ENCODE peak calls at places on chromosomes 1 and 21, in nine cellular contexts. One of them, this sample, is unnamed.

GRCh38 chr1:22751124-22751531 is 40.5 kb downstream of the EPHB2 start:
- DNase-seq in uterus: no peak
- DNase-seq in cardiac fibroblast: no peak
- DNase-seq in AG04449: no peak
- DNase-seq in tibial nerve: no peak
- DNase-seq in psoas muscle: no peak
- DNase-seq in AG10803: no peak
- DNase-seq in brain microvascular endothelial cell: no peak
- DNase-seq in prostate gland: peak; percentile 63
- DNase-seq in this sample: no peak

GRCh38 chr1:229434641-229435051 is 752 bp upstream of the ACTA1 start:
- DNase-seq in uterus: no peak
- DNase-seq in cardiac fibroblast: no peak
- DNase-seq in AG04449: no peak
- DNase-seq in tibial nerve: no peak
- DNase-seq in psoas muscle: peak; percentile 69
- DNase-seq in AG10803: no peak
- DNase-seq in brain microvascular endothelial cell: no peak
- DNase-seq in prostate gland: no peak
- DNase-seq in this sample: no peak

GRCh38 chr1:246195296-246195695 is 311.8 kb downstream of the SMYD3 start:
- DNase-seq in uterus: no peak
- DNase-seq in cardiac fibroblast: no peak
- DNase-seq in AG04449: no peak
- DNase-seq in tibial nerve: no peak
- DNase-seq in psoas muscle: no peak
- DNase-seq in AG10803: no peak
- DNase-seq in brain microvascular endothelial cell: no peak
- DNase-seq in prostate gland: no peak
- DNase-seq in this sample: no peak

GRCh38 chr1:211729238-211729637 is 53.8 kb upstream of the NEK2 start:
- DNase-seq in uterus: no peak
- DNase-seq in cardiac fibroblast: no peak
- DNase-seq in AG04449: no peak
- DNase-seq in tibial nerve: no peak
- DNase-seq in psoas muscle: no peak
- DNase-seq in AG10803: no peak
- DNase-seq in brain microvascular endothelial cell: no peak
- DNase-seq in prostate gland: no peak
- DNase-seq in this sample: no peak

GRCh38 chr1:45815667-45816458 is 12.5 kb downstream of the MAST2 start:
- DNase-seq in uterus: no peak
- DNase-seq in cardiac fibroblast: peak; percentile 77
- DNase-seq in AG04449: no peak
- DNase-seq in tibial nerve: no peak
- DNase-seq in psoas muscle: no peak
- DNase-seq in AG10803: peak; percentile 23
- DNase-seq in brain microvascular endothelial cell: peak; percentile 41
- DNase-seq in prostate gland: no peak
- DNase-seq in this sample: no peak

GRCh38 chr1:229431270-229432115 is 2.4 kb downstream of the ACTA1 start:
- DNase-seq in uterus: no peak
- DNase-seq in cardiac fibroblast: no peak
- DNase-seq in AG04449: no peak
- DNase-seq in tibial nerve: no peak
- DNase-seq in psoas muscle: no peak
- DNase-seq in AG10803: no peak
- DNase-seq in brain microvascular endothelial cell: no peak
- DNase-seq in prostate gland: no peak
- DNase-seq in this sample: no peak

GRCh38 chr1:238341395-238341794 is 450.7 kb upstream of the ZP4 start:
- DNase-seq in uterus: no peak
- DNase-seq in cardiac fibroblast: no peak
- DNase-seq in AG04449: no peak
- DNase-seq in tibial nerve: no peak
- DNase-seq in psoas muscle: no peak
- DNase-seq in AG10803: no peak
- DNase-seq in brain microvascular endothelial cell: no peak
- DNase-seq in prostate gland: no peak
- DNase-seq in this sample: no peak

GRCh38 chr1:1307261-1307907 is 346 bp downstream of the ACAP3 start:
- DNase-seq in uterus: peak; percentile 58
- DNase-seq in cardiac fibroblast: peak; percentile 32
- DNase-seq in AG04449: no peak
- DNase-seq in tibial nerve: no peak
- DNase-seq in psoas muscle: peak; percentile 65
- DNase-seq in AG10803: no peak
- DNase-seq in brain microvascular endothelial cell: no peak
- DNase-seq in prostate gland: no peak
- DNase-seq in this sample: no peak

GRCh38 chr1:89069955-89070354 is 4.9 kb upstream of the GBP1 start:
- DNase-seq in uterus: no peak
- DNase-seq in cardiac fibroblast: peak; percentile 29
- DNase-seq in AG04449: no peak
- DNase-seq in tibial nerve: no peak
- DNase-seq in psoas muscle: no peak
- DNase-seq in AG10803: no peak
- DNase-seq in brain microvascular endothelial cell: no peak
- DNase-seq in prostate gland: no peak
- DNase-seq in this sample: no peak

GRCh38 chr21:28657576-28657975 is 335.1 kb downstream of the LTN1 start:
- DNase-seq in uterus: no peak
- DNase-seq in cardiac fibroblast: no peak
- DNase-seq in AG04449: no peak
- DNase-seq in tibial nerve: no peak
- DNase-seq in psoas muscle: no peak
- DNase-seq in AG10803: no peak
- DNase-seq in brain microvascular endothelial cell: no peak
- DNase-seq in prostate gland: no peak
- DNase-seq in this sample: no peak

GRCh38 chr21:42258885-42259407 is 40.0 kb downstream of the ABCG1 start:
- DNase-seq in uterus: no peak
- DNase-seq in cardiac fibroblast: no peak
- DNase-seq in AG04449: no peak
- DNase-seq in tibial nerve: no peak
- DNase-seq in psoas muscle: no peak
- DNase-seq in AG10803: no peak
- DNase-seq in brain microvascular endothelial cell: no peak
- DNase-seq in prostate gland: no peak
- DNase-seq in this sample: no peak
- TF ChIP-seq CTCF in uterus: no peak
- TF ChIP-seq CTCF in cardiac fibroblast: no peak
- TF ChIP-seq CTCF in AG04449: no peak
- TF ChIP-seq CTCF in tibial nerve: no peak
- TF ChIP-seq CTCF in psoas muscle: no peak
- TF ChIP-seq CTCF in AG10803: no peak
- TF ChIP-seq CTCF in brain microvascular endothelial cell: no peak
- TF ChIP-seq CTCF in prostate gland: no peak
- TF ChIP-seq CTCF in this sample: no peak

GRCh38 chr1:204752688-204753040 is 67.1 kb upstream of the LRRN2 start:
- DNase-seq in uterus: no peak
- DNase-seq in cardiac fibroblast: no peak
- DNase-seq in AG04449: no peak
- DNase-seq in tibial nerve: no peak
- DNase-seq in psoas muscle: no peak
- DNase-seq in AG10803: no peak
- DNase-seq in brain microvascular endothelial cell: no peak
- DNase-seq in prostate gland: no peak
- DNase-seq in this sample: no peak
- H3K4me3 ChIP-seq in uterus: no peak overlapping the region
- H3K4me3 ChIP-seq in cardiac fibroblast: no peak overlapping the region
- H3K4me3 ChIP-seq in AG04449: no peak overlapping the region
- H3K4me3 ChIP-seq in tibial nerve: no peak overlapping the region
- H3K4me3 ChIP-seq in psoas muscle: no peak overlapping the region
- H3K4me3 ChIP-seq in AG10803: no peak overlapping the region
- H3K4me3 ChIP-seq in brain microvascular endothelial cell: no peak overlapping the region
- H3K4me3 ChIP-seq in prostate gland: no peak overlapping the region
- H3K4me3 ChIP-seq in this sample: no peak overlapping the region

DNA sequence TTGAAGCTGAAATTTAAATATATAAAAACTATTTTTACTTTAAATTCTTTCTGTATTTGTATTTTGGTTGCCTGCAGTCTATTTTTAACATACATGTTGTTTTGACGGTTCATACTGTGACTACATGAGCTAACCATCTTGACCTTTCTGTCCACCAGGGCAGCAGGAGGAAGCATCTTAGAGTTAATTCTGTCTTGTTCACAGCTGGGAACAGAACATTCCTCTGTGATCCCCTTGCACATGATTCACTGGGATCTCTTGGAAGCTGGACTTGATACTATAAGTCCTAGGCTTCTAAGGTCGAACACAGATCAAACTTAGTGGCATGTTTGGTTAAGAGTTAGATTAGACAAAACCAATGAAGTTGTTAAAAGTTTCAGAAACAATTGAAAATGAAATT is 99.7 kb downstream of the NFIA start:
- DNase-seq in uterus: no peak
- DNase-seq in cardiac fibroblast: peak; percentile 88
- DNase-seq in AG04449: no peak
- DNase-seq in tibial nerve: peak; percentile 35
- DNase-seq in psoas muscle: no peak
- DNase-seq in AG10803: peak; percentile 70
- DNase-seq in brain microvascular endothelial cell: peak; percentile 83
- DNase-seq in prostate gland: no peak
- DNase-seq in this sample: peak; percentile 65
- TF ChIP-seq CTCF in uterus: no peak
- TF ChIP-seq CTCF in cardiac fibroblast: no peak
- TF ChIP-seq CTCF in AG04449: no peak
- TF ChIP-seq CTCF in tibial nerve: no peak
- TF ChIP-seq CTCF in psoas muscle: no peak
- TF ChIP-seq CTCF in AG10803: peak; percentile 22
- TF ChIP-seq CTCF in brain microvascular endothelial cell: peak; percentile 21
- TF ChIP-seq CTCF in prostate gland: no peak
- TF ChIP-seq CTCF in this sample: peak; percentile 18

GRCh38 chr1:200027264-200027823 is at the start of gene NR5A2:
- DNase-seq in uterus: no peak
- DNase-seq in cardiac fibroblast: no peak
- DNase-seq in AG04449: no peak
- DNase-seq in tibial nerve: no peak
- DNase-seq in psoas muscle: no peak
- DNase-seq in AG10803: no peak
- DNase-seq in brain microvascular endothelial cell: no peak
- DNase-seq in prostate gland: no peak
- DNase-seq in this sample: no peak
- H3K4me3 ChIP-seq in uterus: no peak within 1 kb of the TSS
- H3K4me3 ChIP-seq in cardiac fibroblast: no peak within 1 kb of the TSS
- H3K4me3 ChIP-seq in AG04449: no peak within 1 kb of the TSS
- H3K4me3 ChIP-seq in tibial nerve: peak within 1 kb of the TSS; percentile 42
- H3K4me3 ChIP-seq in psoas muscle: peak within 1 kb of the TSS; percentile 62
- H3K4me3 ChIP-seq in AG10803: no peak within 1 kb of the TSS
- H3K4me3 ChIP-seq in brain microvascular endothelial cell: no peak within 1 kb of the TSS
- H3K4me3 ChIP-seq in prostate gland: no peak within 1 kb of the TSS
- H3K4me3 ChIP-seq in this sample: no peak within 1 kb of the TSS

DNA sequence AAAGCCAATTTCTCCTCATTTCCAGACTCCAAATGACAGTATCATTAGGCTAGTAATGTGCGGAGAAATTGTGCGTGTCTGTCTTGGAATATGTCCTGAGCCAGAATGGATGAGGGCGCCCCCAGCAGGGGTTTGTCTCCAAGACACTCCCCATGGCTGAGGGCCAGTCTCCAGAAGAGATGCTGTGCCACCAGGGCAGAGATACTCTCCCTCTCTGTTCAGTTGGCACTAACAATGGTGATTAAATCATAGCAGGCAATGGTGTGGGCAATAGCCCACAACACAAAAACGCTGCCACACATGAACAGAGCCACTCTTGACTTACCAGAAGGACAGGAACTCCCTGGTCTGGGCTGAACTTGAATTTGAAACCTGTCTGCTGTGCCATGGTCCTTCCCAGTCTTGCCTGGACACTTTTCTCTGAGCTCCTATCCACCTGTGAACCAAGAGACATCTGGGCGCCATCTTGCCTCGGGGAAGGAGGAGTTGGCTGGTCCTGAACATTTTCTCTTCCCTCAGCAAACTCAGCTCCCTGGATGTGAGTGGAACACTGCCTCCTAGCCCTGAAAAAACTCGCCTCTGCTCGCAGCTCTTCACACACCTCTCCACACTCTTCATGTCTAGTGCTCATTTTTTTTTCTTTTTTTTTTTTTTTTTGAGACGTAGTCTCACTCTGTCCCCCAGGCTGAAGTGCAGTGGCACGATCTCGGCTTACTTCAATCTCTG is 14.8 kb upstream of the ADGRB2 start:
- DNase-seq in uterus: no peak
- DNase-seq in cardiac fibroblast: no peak
- DNase-seq in AG04449: no peak
- DNase-seq in tibial nerve: no peak
- DNase-seq in psoas muscle: no peak
- DNase-seq in AG10803: no peak
- DNase-seq in brain microvascular endothelial cell: no peak
- DNase-seq in prostate gland: no peak
- DNase-seq in this sample: no peak
- TF ChIP-seq CTCF in uterus: no peak
- TF ChIP-seq CTCF in cardiac fibroblast: no peak
- TF ChIP-seq CTCF in AG04449: no peak
- TF ChIP-seq CTCF in tibial nerve: no peak
- TF ChIP-seq CTCF in psoas muscle: no peak
- TF ChIP-seq CTCF in AG10803: no peak
- TF ChIP-seq CTCF in brain microvascular endothelial cell: no peak
- TF ChIP-seq CTCF in prostate gland: no peak
- TF ChIP-seq CTCF in this sample: no peak